ENCODE peak calls at places on chromosomes 7 and 10, in four cellular contexts. Y is HEK293T, G is K562, F is HepG2. Q is an unnamed sample.

GRCh38 chr7:99128076-99128950 is 15.6 kb downstream of the SMURF1 start:
- DNase-seq in F (no peak), Y (no peak), G (peak; percentile 80), Q (no peak)

GRCh38 chr7:14698239-14698638 is 204.3 kb downstream of the DGKB start:
- DNase-seq in F (no peak), G (no peak), Y (no peak), Q (no peak)

GRCh38 chr10:75401569-75402485 is at the start of gene ZNF503:
- DNase-seq in F (peak; percentile 98), Y (peak; percentile 79), G (peak; percentile 73), Q (peak; percentile 94)

GRCh38 chr7:99407849-99408346 is 499 bp downstream of the PDAP1 start:
- DNase-seq in G (peak; percentile 67), F (peak; percentile 58), Y (no peak), Q (no peak)

GRCh38 chr10:50565301-50566083 is 58.3 kb downstream of the SGMS1 start:
- DNase-seq in F (no peak), Y (no peak), G (peak; percentile 85), Q (no peak)

GRCh38 chr10:97755718-97756117 is 16.1 kb downstream of the SFRP5 start:
- DNase-seq in G (no peak), Y (no peak), F (no peak), Q (no peak)

GRCh38 chr10:105063796-105064195 is 422.7 kb downstream of the SORCS3 start:
- DNase-seq in Y (peak; percentile 63), G (peak; percentile 0), F (peak; percentile 5), Q (peak; percentile 72)

GRCh38 chr7:19133891-19134290 is 11.3 kb downstream of the FERD3L start:
- DNase-seq in F (no peak), Y (no peak), G (no peak), Q (no peak)

GRCh38 chr10:77836299-77836820 is 90.2 kb downstream of the DLG5 start:
- DNase-seq in Y (no peak), G (peak; percentile 96), F (no peak), Q (no peak)

GRCh38 chr10:11208908-11209809 is 191.5 kb downstream of the CELF2 start:
- DNase-seq in F (no peak), G (no peak), Y (no peak), Q (no peak)

GRCh38 chr7:47402941-47403340 is 179.0 kb downstream of the TNS3 start:
- DNase-seq in Y (no peak), F (no peak), G (no peak), Q (peak; percentile 29)

GRCh38 chr10:119265691-119266090 is 58.3 kb downstream of the GRK5 start:
- DNase-seq in Y (no peak), F (no peak), G (no peak), Q (no peak)

GRCh38 chr7:114889646-114890285 is 32.1 kb upstream of the MDFIC start:
- DNase-seq in G (no peak), F (peak; percentile 1), Y (peak; percentile 9), Q (no peak)

GRCh38 chr10:45495438-45496152 is 121.6 kb downstream of the ALOX5 start:
- DNase-seq in F (no peak), G (peak; percentile 67), Y (no peak), Q (no peak)

GRCh38 chr7:157752832-157753291 is 416.1 kb downstream of the DNAJB6 start:
- DNase-seq in G (no peak), F (no peak), Y (no peak), Q (no peak)

GRCh38 chr7:139078399-139078798 is 31.1 kb downstream of the ZC3HAV1 start:
- DNase-seq in G (no peak), Y (no peak), F (no peak), Q (no peak)

GRCh38 chr10:89431977-89432376 is 17.6 kb downstream of the IFIT5 start:
- DNase-seq in F (peak; percentile 10), G (no peak), Y (no peak), Q (no peak)

GRCh38 chr7:47945261-47946015 is 2.8 kb downstream of the PKD1L1 start:
- DNase-seq in F (peak; percentile 57), G (peak; percentile 79), Y (peak; percentile 35), Q (peak; percentile 77)

GRCh38 chr7:137592232-137592896 is 248.8 kb upstream of the PTN start:
- DNase-seq in Y (peak; percentile 79), G (peak; percentile 76), F (peak; percentile 46), Q (peak; percentile 57)

GRCh38 chr10:59864141-59864962 is 42.0 kb downstream of the CCDC6 start:
- DNase-seq in Y (no peak), F (no peak), G (no peak), Q (no peak)

GRCh38 chr10:110410329-110411046 is 87.2 kb upstream of the DUSP5 start:
- DNase-seq in G (no peak), Y (no peak), F (peak; percentile 42), Q (no peak)

GRCh38 chr7:33107136-33108066 is 1.8 kb downstream of the RP9 start:
- DNase-seq in F (peak; percentile 47), G (peak; percentile 64), Y (peak; percentile 26), Q (peak; percentile 70)

DNA sequence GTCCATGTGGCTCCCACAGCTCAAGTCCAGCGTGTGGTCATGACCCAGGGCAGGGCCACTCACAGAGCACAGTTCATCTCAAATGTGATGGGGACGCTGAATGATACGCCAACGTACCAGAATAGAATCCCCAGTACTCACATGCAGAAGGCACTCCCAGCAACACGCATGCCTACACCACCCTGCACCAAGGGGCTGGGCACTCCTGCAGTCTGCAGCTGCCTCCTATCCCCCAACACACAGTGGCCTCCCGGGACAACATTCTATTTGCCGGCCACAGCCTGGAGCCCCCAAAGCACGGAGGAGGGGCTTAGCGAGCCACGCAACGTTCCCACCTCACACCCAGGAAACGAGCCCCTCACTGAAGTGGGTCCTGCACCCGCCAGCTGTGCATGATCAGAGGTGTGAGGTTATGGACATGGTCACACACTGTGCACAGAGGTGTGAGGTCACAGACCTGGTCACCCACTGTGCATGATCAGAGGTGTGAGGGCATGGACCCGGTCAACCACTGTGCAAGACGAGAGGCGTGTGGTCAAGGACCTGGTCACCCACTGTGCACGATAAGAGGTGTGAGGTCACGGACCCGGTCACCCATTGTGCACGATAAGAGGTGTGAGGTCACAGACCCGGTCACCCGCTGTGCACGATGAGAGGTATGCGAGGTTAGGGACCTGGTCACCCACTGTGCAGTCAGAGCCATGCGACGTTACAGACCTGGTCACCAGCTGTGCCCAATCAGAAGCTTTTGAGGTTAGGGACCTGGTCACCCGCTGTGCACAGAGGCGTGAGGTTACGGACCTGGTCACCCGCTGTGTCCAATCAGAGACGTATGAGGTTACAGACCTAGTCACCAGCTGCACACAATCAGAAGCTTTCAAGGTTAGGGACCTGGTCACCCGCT is 182.8 kb downstream of the DIP2C start:
- DNase-seq in F (no peak), G (no peak), Y (no peak), Q (peak; percentile 69)
- TF ChIP-seq ELF4 in F (no peak), G (no peak), Y (no peak), Q (no peak)

DNA sequence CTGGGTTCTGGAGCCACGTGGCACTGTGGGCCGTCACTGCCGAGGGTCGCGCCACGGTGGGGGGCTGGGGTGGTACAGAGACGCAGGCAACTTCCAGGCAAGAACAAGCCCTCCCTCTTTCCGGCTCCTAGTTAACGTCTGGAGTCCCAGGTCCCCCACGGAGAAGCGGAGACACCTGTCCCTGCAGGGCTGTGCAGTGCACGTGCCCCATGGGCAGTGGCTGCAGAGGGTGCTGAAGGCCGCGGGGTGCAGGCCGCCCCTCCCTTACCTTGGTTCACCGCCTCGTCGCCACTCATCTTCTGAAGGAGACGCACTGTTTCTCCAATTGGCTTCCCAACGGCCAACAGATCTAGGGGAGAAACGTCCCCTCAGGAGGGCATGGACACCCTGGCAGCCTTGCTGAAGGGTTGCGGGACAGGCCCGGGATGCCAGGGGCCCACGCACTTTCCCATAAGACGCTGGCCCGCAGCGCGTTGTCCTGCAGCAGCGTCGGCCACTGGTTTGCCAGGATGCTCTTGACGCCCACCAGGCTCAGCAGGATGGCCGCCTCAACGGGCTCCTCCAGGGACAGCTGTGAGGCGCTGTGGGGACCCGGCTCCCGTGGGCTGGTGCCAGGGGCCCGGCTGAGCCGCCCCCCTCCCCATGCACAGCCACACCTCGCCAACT is 24.3 kb upstream of the NKX6-2 start:
- DNase-seq in Y (no peak), F (no peak), G (no peak), Q (no peak)
- TF ChIP-seq ELF4 in Y (no peak), F (no peak), G (no peak), Q (no peak)

DNA sequence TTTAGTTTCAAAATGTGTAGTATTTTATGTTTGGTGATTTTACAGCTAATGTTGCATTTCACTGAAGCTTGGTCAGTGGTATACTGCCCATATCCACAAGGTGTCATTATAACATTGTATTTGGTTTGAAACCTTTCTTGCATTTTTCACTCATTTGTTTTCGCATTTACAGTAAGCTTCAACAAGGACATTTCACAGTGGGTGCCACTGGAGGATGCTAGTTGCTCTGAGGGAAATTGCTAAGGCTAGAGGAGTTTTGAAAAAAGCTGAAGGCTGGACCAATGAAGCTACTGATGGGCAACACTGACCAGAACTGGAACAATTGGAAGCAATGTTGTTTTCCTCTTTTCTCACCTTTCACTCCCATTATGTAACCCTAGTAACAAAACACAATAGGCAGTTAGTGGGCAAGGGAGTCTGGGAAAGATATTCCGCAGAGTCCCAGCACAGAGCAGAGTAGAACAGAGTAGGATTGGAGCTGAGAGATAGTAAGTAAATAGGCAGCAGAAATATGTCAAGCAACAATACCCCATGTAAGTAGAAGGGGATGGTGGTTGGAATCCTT is 23.6 kb upstream of the SRI start:
- DNase-seq in G (peak; percentile 45), F (peak; percentile 21), Y (peak; percentile 27), Q (no peak)
- TF ChIP-seq ELF4 in G (no peak), F (no peak), Y (no peak), Q (no peak)

GRCh38 chr7:226281-226882 is 34.0 kb downstream of the FAM20C start:
- DNase-seq in Y (no peak), F (no peak), G (no peak), Q (no peak)
- TF ChIP-seq ELF4 in Y (no peak), F (no peak), G (no peak), Q (no peak)

DNA sequence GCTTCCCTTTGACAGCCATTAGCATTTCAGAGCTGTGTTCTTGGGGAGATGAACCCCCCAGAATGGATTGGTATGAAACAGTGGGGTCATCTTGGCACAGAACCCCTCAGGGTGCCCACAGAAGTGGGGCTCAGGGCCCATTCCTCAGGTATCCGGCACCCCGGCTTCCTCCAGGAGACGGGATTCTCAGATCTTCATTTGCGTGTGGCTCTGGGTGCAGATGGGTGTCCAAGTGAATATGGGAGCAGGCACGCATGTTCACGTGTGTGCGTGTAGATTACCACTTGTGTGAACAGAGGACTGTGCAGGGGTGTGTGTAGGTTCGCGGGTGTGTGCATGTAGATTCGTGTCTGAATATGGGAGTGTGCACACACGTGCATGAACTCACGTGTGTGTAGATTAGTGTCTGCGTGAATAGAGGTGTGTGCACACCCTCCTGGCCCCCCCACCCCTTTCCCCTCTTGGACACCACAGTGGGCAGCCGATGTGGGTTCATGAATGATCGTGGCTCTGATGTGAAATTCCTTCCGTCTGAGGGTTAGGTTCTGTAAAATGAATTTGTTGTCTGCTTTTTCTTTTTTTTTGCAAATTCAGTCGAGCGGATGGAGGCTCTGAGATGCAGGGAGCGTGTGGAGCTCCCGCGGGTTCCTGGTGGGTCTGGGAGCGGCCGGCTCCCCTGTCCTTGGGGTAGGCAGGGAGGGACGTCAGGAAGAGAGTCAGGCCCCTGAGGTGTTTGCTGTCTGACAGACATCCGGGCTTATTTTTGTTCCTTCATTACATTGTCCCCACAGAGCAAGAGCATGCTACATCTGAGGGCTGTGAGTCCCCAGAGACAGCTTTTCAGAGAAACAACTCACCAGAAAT is 7.4 kb downstream of the ELFN1 start:
- DNase-seq in G (no peak), Y (no peak), F (no peak), Q (no peak)
- TF ChIP-seq ELF4 in G (no peak), Y (no peak), F (no peak), Q (no peak)

GRCh38 chr7:82194011-82194410 is 249.6 kb downstream of the CACNA2D1 start:
- DNase-seq in Y (no peak), G (no peak), F (no peak), Q (no peak)
- TF ChIP-seq ELF4 in Y (no peak), G (no peak), F (no peak), Q (no peak)

GRCh38 chr7:81327468-81327867 is 408.6 kb upstream of the SEMA3C start:
- DNase-seq in F (no peak), G (peak; percentile 36), Y (no peak), Q (no peak)
- TF ChIP-seq ELF4 in F (no peak), G (no peak), Y (no peak), Q (no peak)